ENCODE peak calls at places on chromosomes 3 and 15, in nine cellular contexts. L is astrocyte, S is osteoblast, F is ovary, B is K562, T is cardiac muscle cell, O is tibial artery, A is GM23338, Z is stomach. V is an unnamed sample.

GRCh38 chr3:16658004-16658932 is 53.0 kb upstream of the DAZL start:
- DNase-seq in L (no peak), S (no peak), T (peak; percentile 27), A (peak; percentile 69), Z (no peak), B (peak; percentile 20), O (no peak), F (no peak), V (no peak)

GRCh38 chr3:138899592-138899991 is 47.3 kb downstream of the FOXL2 start:
- DNase-seq in B (no peak), O (no peak), A (no peak), F (no peak), S (no peak), Z (no peak), T (no peak), L (peak; percentile 7), V (no peak)

GRCh38 chr15:72540606-72541237 is 66.6 kb downstream of the ARIH1 start:
- DNase-seq in A (peak; percentile 34), O (no peak), T (no peak), Z (no peak), L (no peak), B (no peak), S (no peak), F (no peak), V (no peak)

GRCh38 chr3:143571548-143571947 is 276.7 kb downstream of the SLC9A9 start:
- DNase-seq in B (no peak), T (peak; percentile 45), L (peak; percentile 53), O (no peak), Z (no peak), A (no peak), F (no peak), S (no peak), V (no peak)

GRCh38 chr15:76903251-76903681 is 1.9 kb downstream of the SCAPER start:
- DNase-seq in F (no peak), Z (no peak), O (no peak), S (no peak), T (peak; percentile 46), L (peak; percentile 53), A (peak; percentile 50), B (no peak), V (no peak)

GRCh38 chr15:58549013-58549779 is 117.4 kb downstream of the LIPC start:
- DNase-seq in S (no peak), A (no peak), B (no peak), Z (peak; percentile 20), T (no peak), O (no peak), L (no peak), F (no peak), V (no peak)

GRCh38 chr3:134640872-134641470 is 9.9 kb downstream of the KY start:
- DNase-seq in T (peak; percentile 71), O (no peak), F (no peak), Z (peak; percentile 41), A (peak; percentile 79), L (no peak), B (peak; percentile 15), S (peak; percentile 91), V (no peak)

GRCh38 chr15:67307156-67307555 is 52.6 kb downstream of the IQCH start:
- DNase-seq in S (no peak), A (no peak), O (no peak), L (no peak), T (peak; percentile 22), Z (no peak), B (no peak), F (no peak), V (no peak)

GRCh38 chr3:143002083-143002712 is 828 bp downstream of the U2SURP start:
- DNase-seq in T (peak; percentile 25), L (peak; percentile 10), O (no peak), F (no peak), A (peak; percentile 21), S (peak; percentile 55), Z (no peak), B (peak; percentile 40), V (no peak)

GRCh38 chr15:51253385-51253784 is 85.0 kb downstream of the CYP19A1 start:
- DNase-seq in O (no peak), S (no peak), T (no peak), F (no peak), L (no peak), Z (no peak), A (no peak), B (no peak), V (no peak)

GRCh38 chr3:71083726-71084131 is 499.8 kb downstream of the FOXP1 start:
- DNase-seq in B (no peak), L (no peak), F (no peak), T (no peak), S (no peak), Z (no peak), O (no peak), A (no peak), V (no peak)

GRCh38 chr15:93029613-93030429 is 59.2 kb downstream of the RGMA start:
- DNase-seq in Z (no peak), S (peak; percentile 94), T (peak; percentile 37), F (peak; percentile 37), O (no peak), B (no peak), A (no peak), L (no peak), V (peak; percentile 63)

GRCh38 chr15:38254065-38254883 is 1.6 kb downstream of the SPRED1 start:
- DNase-seq in S (peak; percentile 35), F (peak; percentile 47), B (peak; percentile 60), L (peak; percentile 59), O (peak; percentile 44), Z (peak; percentile 53), A (no peak), T (peak; percentile 67), V (no peak)

GRCh38 chr15:74497584-74497983 is 36.6 kb upstream of the UBL7 start:
- DNase-seq in F (no peak), Z (no peak), O (no peak), S (peak; percentile 41), A (no peak), L (no peak), T (no peak), B (no peak), V (no peak)

GRCh38 chr3:158718490-158719170 is 13.6 kb downstream of the RARRES1 start:
- DNase-seq in T (peak; percentile 95), Z (no peak), F (no peak), O (no peak), B (no peak), L (peak; percentile 98), S (peak; percentile 84), A (no peak), V (no peak)

DNA sequence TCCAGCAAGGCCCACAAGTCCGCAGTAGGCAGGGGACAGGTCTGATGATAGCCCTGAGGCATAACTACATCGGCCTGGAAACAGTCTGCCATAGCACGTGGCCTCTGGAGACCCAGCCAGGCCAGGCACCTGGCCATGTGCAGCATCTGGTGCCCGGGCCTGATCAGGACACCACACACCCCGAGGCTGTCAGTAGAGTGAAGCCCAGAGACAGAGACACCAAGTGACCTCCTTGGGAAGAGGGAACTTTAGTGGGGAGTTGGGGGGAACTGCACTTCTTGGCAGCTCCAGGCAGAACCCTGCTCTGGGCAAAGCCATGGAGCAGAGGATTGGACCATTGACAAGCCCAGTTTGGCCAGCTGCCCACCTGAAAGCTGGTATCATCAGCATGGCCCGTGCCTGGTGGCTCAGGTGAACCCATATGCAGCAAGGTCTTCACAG is 1.2 kb downstream of the SHISA5 start:
- DNase-seq in Z (peak; percentile 66), S (peak; percentile 47), T (no peak), F (peak; percentile 54), L (no peak), B (no peak), O (peak; percentile 32), A (no peak), V (no peak)
- H3K27ac ChIP-seq in Z (peak overlapping the region; percentile 96), S (peak overlapping the region; percentile 53), T (no peak overlapping the region), F (peak overlapping the region; percentile 90), L (no peak overlapping the region), B (no peak overlapping the region), O (peak overlapping the region; percentile 92), A (no peak overlapping the region), V (peak overlapping the region; percentile 91)

GRCh38 chr3:32820971-32821685 is 3.3 kb downstream of the TRIM71 start:
- DNase-seq in Z (no peak), A (peak; percentile 6), T (no peak), O (no peak), F (no peak), B (no peak), S (peak; percentile 66), L (no peak), V (no peak)

GRCh38 chr3:32819581-32820348 is 2.0 kb downstream of the TRIM71 start:
- DNase-seq in A (peak; percentile 53), L (no peak), S (peak; percentile 73), O (no peak), Z (no peak), B (no peak), T (no peak), F (no peak), V (peak; percentile 69)

GRCh38 chr3:32820430-32820829 is 2.6 kb downstream of the TRIM71 start:
- DNase-seq in O (no peak), F (no peak), Z (no peak), S (peak; percentile 71), B (no peak), T (no peak), L (no peak), A (no peak), V (no peak)

GRCh38 chr3:32822609-32823498 is 5.1 kb downstream of the TRIM71 start:
- DNase-seq in L (no peak), O (no peak), F (no peak), Z (no peak), S (peak; percentile 80), A (peak; percentile 44), T (no peak), B (no peak), V (no peak)

DNA sequence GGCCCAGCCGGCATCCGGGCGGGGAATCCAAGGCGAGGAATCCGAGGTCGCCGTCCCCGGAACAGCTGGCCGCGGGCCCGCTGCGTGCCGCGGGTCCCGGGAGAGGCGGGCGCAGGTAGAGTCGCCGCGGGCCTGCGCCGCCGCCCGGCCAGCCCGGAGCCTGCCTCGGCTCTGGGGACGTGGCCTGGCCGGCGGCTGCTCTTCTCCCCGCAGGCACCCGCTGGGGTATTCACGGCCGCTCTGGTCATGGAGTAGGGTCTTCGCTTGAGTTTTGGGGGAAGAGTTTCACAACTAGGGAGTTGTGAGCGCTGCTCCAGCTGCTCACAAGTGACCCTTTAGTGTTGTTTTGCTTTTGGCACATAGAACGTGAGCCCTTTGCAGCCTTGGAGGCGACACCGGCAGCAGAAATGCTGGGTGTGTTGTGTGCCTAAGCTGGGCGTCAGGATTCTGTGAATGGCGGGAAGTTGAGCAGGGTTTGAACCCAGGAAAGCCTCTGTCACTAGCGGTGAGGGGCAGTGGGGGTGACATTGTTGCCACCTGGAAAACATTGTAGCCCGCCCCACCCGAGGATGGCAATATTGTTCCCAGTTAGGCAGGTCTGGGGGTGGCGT is 4.0 kb downstream of the TRIM71 start:
- DNase-seq in O (no peak), Z (peak; percentile 47), L (no peak), B (peak; percentile 37), T (no peak), S (peak; percentile 64), A (peak; percentile 56), F (no peak), V (peak; percentile 88)
- H3K4me3 ChIP-seq in O (peak overlapping the region; percentile 36), Z (no peak overlapping the region), L (no peak overlapping the region), B (no peak overlapping the region), T (peak overlapping the region; percentile 48), S (no peak overlapping the region), A (peak overlapping the region; percentile 100), F (no peak overlapping the region), V (peak overlapping the region; percentile 33)

GRCh38 chr3:41716391-41716910 is 245.5 kb downstream of the ULK4 start:
- DNase-seq in Z (no peak), L (peak; percentile 6), A (no peak), F (no peak), B (no peak), S (no peak), O (no peak), T (peak; percentile 44), V (no peak)
- TF ChIP-seq CTCF in Z (peak; percentile 9), L (peak; percentile 46), A (no peak), F (no peak), B (no peak), S (peak; percentile 72), O (peak; percentile 32), T (peak; percentile 51), V (no peak)

GRCh38 chr15:23797747-23798157 is 110.6 kb upstream of the NDN start:
- DNase-seq in S (no peak), L (no peak), B (no peak), T (no peak), Z (no peak), F (peak; percentile 39), O (no peak), A (peak; percentile 2), V (no peak)
- H3K27ac ChIP-seq in S (no peak overlapping the region), L (no peak overlapping the region), B (no peak overlapping the region), T (no peak overlapping the region), Z (no peak overlapping the region), F (no peak overlapping the region), O (no peak overlapping the region), A (no peak overlapping the region), V (no peak overlapping the region)

V was measured in upper lobe of left lung.